ENCODE peak calls at places on chromosomes 11 and 22, in four cellular contexts. Y is adrenal gland, Z is OCI-LY7, B is SK-N-SH. P is an unnamed sample.
A peak's percentile ranks its signal among the peaks of the same experiment; 100 is the strongest.

GRCh38 chr11:62108971-62109391 is 14.8 kb upstream of the INCENP start:
- DNase-seq in B (no peak), Y (no peak), Z (no peak), P (no peak)

GRCh38 chr11:94125408-94126120 is 3.1 kb upstream of the PANX1 start:
- DNase-seq in Y (no peak), Z (peak; percentile 33), B (no peak), P (no peak)

GRCh38 chr11:14300661-14301304 is 58.2 kb downstream of the RRAS2 start:
- DNase-seq in Y (peak; percentile 85), B (peak; percentile 61), Z (peak; percentile 27), P (peak; percentile 89)

GRCh38 chr11:11956006-11956405 is 52.4 kb downstream of the DKK3 start:
- DNase-seq in B (no peak), Z (no peak), Y (no peak), P (no peak)

GRCh38 chr11:128481135-128481534 is 106.2 kb downstream of the ETS1 start:
- DNase-seq in B (no peak), Z (no peak), Y (no peak), P (no peak)

GRCh38 chr11:121451178-121451981 is 734 bp upstream of the SORL1 start:
- DNase-seq in Z (peak; percentile 79), B (no peak), Y (no peak), P (no peak)

GRCh38 chr22:24059121-24059520 is 48.0 kb downstream of the CABIN1 start:
- DNase-seq in B (no peak), Z (no peak), Y (no peak), P (no peak)

GRCh38 chr11:92269841-92270240 is 45.2 kb downstream of the FAT3 start:
- DNase-seq in Y (no peak), B (no peak), Z (no peak), P (no peak)

GRCh38 chr11:128431931-128432330 is 155.4 kb downstream of the ETS1 start:
- DNase-seq in Y (no peak), B (no peak), Z (no peak), P (no peak)

GRCh38 chr22:50292643-50293440 is 14.6 kb downstream of the PLXNB2 start:
- DNase-seq in Y (no peak), B (no peak), Z (peak; percentile 86), P (no peak)

GRCh38 chr22:47044722-47045545 is 282.5 kb downstream of the TBC1D22A start:
- DNase-seq in Z (no peak), Y (no peak), B (no peak), P (no peak)

GRCh38 chr11:8298801-8299786 is 35.4 kb upstream of the LMO1 start:
- DNase-seq in Z (no peak), B (no peak), Y (no peak), P (peak; percentile 31)

GRCh38 chr11:110713469-110713776 is 1.2 kb upstream of the ARHGAP20 start:
- DNase-seq in Y (no peak), Z (no peak), B (no peak), P (no peak)

GRCh38 chr11:10742460-10743208 is 8.4 kb upstream of the CTR9 start:
- DNase-seq in Z (no peak), B (peak; percentile 57), Y (peak; percentile 66), P (no peak)

GRCh38 chr11:125464266-125464662 is 31.8 kb downstream of the FEZ1 start:
- DNase-seq in B (no peak), Z (no peak), Y (no peak), P (no peak)

GRCh38 chr22:49960967-49961600 is 512 bp downstream of the PIM3 start:
- DNase-seq in Z (peak; percentile 65), Y (peak; percentile 69), B (peak; percentile 66), P (peak; percentile 81)

GRCh38 chr11:3686751-3687150 is 15.6 kb upstream of the CHRNA10 start:
- DNase-seq in Z (no peak), B (no peak), Y (no peak), P (no peak)

GRCh38 chr11:128310676-128311445 is 276.5 kb downstream of the ETS1 start:
- DNase-seq in B (no peak), Y (no peak), Z (no peak), P (no peak)

GRCh38 chr22:38177926-38178604 is 3.6 kb downstream of the PLA2G6 start:
- DNase-seq in Y (peak; percentile 91), B (no peak), Z (no peak), P (peak; percentile 75)

DNA sequence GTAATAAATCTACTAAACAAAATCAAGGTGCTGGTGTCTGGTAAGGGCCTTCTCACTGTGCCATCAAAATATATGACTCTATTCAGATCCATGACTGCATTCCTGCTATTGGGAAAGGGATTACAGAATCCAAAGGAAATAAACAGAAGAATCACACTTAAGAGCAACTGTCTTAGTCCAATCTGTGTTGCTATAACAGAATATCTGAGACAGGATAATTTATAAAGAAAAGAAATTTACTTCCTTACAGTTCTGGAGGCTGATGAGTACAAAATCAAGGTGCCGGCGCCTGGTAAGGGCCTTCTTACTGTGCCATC is 51.4 kb downstream of the ALG9 start:
- DNase-seq in B (no peak), Y (no peak), Z (no peak), P (no peak)
- H3K4me3 ChIP-seq in B (no peak overlapping the region), Y (no peak overlapping the region), Z (no peak overlapping the region), P (no peak overlapping the region)

GRCh38 chr22:19802881-19803735 is 42.5 kb downstream of the TBX1 start:
- DNase-seq in Z (no peak), B (peak; percentile 19), Y (no peak), P (no peak)
- H3K36me3 ChIP-seq in Z (no peaks in the 10 kb centered on the region), B (no peaks in the 10 kb centered on the region), Y (no peaks in the 10 kb centered on the region), P (no peaks in the 10 kb centered on the region)

DNA sequence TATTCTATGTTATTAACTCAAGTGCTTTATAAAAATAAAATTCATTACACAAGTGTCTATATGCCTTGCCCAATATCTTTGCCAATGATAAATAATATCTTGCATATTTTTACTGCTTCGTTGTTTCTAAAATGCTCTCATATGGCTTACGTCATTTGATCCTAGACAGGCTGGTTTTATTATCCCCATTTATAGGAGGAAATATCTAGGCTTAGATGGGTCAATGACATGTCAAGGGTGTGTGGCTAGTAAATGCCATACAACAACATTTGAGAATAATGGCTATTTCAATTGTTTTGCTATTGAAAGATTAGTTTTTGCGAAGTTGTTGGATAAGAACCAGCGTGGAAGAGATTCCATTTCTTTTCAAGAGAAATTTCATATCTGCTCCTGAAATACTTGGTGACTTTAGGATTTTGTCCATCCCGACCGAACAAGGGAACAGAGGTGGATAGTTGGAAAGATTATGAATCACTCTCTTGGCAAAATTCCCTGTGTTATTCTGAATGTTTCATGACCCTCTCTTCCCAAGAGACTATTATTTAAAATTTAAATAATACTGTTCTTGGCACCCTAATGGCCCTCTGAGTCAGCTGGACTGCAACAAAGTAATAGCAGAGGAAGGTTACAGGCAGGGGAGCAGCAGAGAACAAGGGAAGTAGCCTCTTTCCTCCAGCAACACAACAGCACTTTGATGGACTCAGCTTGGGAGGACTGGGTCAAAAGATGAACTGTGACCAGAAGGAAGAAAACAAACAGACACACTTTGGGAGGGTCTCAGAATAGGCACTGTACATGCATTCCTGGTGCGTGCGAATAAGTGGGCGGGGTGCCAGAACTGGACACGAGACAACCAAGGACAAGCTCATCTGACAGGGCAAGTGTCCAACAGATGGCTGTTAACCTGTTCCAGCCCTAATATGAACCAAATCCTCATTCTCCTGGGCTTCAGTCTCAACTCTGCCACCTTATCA is 94.5 kb downstream of the ME3 start:
- DNase-seq in B (no peak), Y (peak; percentile 95), Z (no peak), P (no peak)
- H3K4me3 ChIP-seq in B (no peak overlapping the region), Y (no peak overlapping the region), Z (no peak overlapping the region), P (no peak overlapping the region)

GRCh38 chr22:42626431-42626830 is 11.7 kb upstream of the POLDIP3 start:
- DNase-seq in Z (no peak), Y (no peak), B (no peak), P (no peak)

GRCh38 chr22:42623756-42624446 is 9.2 kb upstream of the POLDIP3 start:
- DNase-seq in Z (no peak), B (no peak), Y (no peak), P (no peak)

GRCh38 chr22:42626951-42627625 is 12.4 kb upstream of the POLDIP3 start:
- DNase-seq in Y (no peak), Z (no peak), B (no peak), P (no peak)

GRCh38 chr22:42624551-42625106 is 9.9 kb upstream of the POLDIP3 start:
- DNase-seq in Z (no peak), Y (no peak), B (no peak), P (no peak)

DNA sequence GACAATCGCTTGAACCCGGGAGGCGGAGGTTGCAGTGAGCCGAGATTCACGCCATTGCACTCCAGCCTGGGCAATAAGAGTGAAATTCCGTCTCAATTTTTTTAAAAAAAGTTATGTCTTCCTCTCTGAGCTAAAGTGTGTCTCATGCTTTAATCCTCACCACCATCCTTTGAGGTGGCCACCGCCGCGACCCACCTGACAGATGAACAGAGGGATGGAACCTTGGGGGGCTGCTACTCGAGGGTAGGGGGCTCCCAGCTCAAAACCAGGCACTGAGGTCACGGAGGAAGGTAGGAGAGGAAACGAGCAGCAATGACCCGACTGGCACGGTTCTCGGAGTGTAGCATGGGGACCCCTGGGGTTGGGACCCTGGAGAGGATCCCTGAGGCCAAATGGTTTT is 10.7 kb upstream of the POLDIP3 start:
- DNase-seq in Z (no peak), Y (no peak), B (no peak), P (no peak)
- H3K36me3 ChIP-seq in Z (peaks cover 46% of the 10 kb centered on the region), Y (no peaks in the 10 kb centered on the region), B (peaks cover 6% of the 10 kb centered on the region), P (peaks cover 28% of the 10 kb centered on the region)

DNA sequence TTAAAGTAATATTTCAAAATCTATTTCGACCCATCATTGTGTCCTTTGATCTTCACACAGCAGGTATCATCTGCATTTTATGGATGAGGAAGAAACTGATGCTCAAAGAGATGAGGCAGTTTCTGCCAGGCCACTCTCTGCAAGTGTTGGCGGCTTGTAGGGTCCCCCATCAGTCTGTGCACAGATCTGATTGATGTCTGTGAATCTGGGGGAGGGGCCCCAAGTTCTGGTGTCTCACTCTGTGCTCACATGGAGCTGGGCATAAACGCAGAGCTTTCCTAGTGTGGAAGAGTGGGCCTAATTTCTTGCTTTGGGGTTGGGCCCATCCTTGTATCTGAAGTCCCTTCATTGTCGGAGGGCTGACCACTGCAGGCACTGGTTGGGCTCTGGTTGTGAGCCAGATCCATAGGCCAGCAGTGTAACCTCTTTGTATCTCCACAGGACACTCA is 1.6 kb upstream of the TRMT2A start:
- DNase-seq in Y (no peak), B (no peak), Z (no peak), P (no peak)
- H3K4me3 ChIP-seq in Y (no peak overlapping the region), B (peak overlapping the region; percentile 90), Z (peak overlapping the region; percentile 98), P (peak overlapping the region; percentile 95)

GRCh38 chr11:46321757-46322156 is 25.5 kb upstream of the DGKZ start:
- DNase-seq in B (no peak), Y (no peak), Z (no peak), P (no peak)
- H3K36me3 ChIP-seq in B (peaks cover 5% of the 10 kb centered on the region), Y (no peaks in the 10 kb centered on the region), Z (no peaks in the 10 kb centered on the region), P (peaks cover 3% of the 10 kb centered on the region)

DNA sequence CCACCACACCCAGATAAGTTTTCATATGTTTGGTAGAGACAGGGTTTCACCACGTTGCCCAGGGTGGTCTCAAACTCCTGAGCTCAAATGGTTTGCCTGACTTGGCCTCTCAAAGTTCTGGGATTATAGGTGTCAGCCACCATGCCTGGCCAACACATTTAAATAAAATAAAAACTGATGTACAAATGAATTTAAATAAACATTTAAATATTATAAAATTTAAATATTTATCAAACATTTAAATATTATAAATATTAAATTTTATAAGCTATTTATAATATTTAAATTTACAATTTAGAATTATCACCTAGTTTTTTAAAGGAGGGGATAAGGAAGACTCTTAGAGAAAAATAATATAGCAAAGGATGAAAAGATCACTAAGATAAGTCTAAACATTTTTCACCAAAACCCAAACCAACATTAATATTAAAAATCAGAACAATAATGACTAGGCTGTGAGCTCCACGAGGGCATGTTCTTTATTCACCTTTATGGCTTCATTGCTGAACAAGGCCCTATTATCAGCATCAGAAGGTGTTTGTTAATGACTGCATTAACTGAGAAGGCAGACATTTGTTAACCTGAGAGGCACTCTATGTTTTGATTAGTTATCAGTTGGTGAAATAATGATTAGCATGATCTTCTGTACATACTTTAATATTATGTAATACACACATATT is 7.2 kb downstream of the IL18 start:
- DNase-seq in B (no peak), Y (no peak), Z (no peak), P (no peak)
- H3K4me3 ChIP-seq in B (no peak overlapping the region), Y (no peak overlapping the region), Z (no peak overlapping the region), P (no peak overlapping the region)

P was measured in endodermal cell.